ENCODE peak calls at places on chromosome 4, in six cellular contexts. W is OCI-LY7; H is aorta; J is left lung; E is HepG2; A is CD4-positive, CD25-positive, alpha-beta regulatory T cell. R is an unnamed sample. For H3K4me1, the result is how much of the 10 kb centered on the place peaks cover.

GRCh38 chr4:5545271-5545670 is 163.1 kb downstream of the EVC2 start:
- DNase-seq in W (no peak), H (no peak), J (no peak), E (no peak), A (no peak), R (no peak)

GRCh38 chr4:135382280-135382679 is 1180.7 kb upstream of the PABPC4L start:
- DNase-seq in W (no peak), H (no peak), J (peak), E (no peak), A (no peak), R (no peak)

GRCh38 chr4:185219551-185220344 is 10.3 kb downstream of the SNX25 start:
- DNase-seq in W (peak), H (no peak), J (no peak), E (no peak), A (no peak), R (peak)

GRCh38 chr4:101237773-101238172 is 109.6 kb downstream of the PPP3CA start:
- DNase-seq in W (no peak), H (no peak), J (no peak), E (no peak), A (no peak), R (no peak)

GRCh38 chr4:127778102-127778501 is 4.0 kb upstream of the HSPA4L start:
- DNase-seq in W (no peak), H (no peak), J (no peak), E (peak), A (no peak), R (no peak)

GRCh38 chr4:2834001-2834921 is 9.4 kb upstream of the ADD1 start:
- DNase-seq in W (no peak), H (peak), J (no peak), E (no peak), A (no peak), R (peak)

GRCh38 chr4:111923786-111924185 is 221.5 kb upstream of the FAM241A start:
- DNase-seq in W (no peak), H (no peak), J (no peak), E (no peak), A (no peak), R (no peak)

GRCh38 chr4:156790866-156791265 is 180.7 kb downstream of the PDGFC start:
- DNase-seq in W (no peak), H (no peak), J (no peak), E (peak), A (no peak), R (no peak)

GRCh38 chr4:157776930-157777329 is 395.9 kb downstream of the GASK1B start:
- DNase-seq in W (no peak), H (no peak), J (no peak), E (no peak), A (no peak), R (no peak)

GRCh38 chr4:72449705-72450104 is 119.3 kb downstream of the ADAMTS3 start:
- DNase-seq in W (no peak), H (no peak), J (no peak), E (no peak), A (no peak), R (no peak)

GRCh38 chr4:38189445-38189844 is 229.2 kb downstream of the PTTG2 start:
- DNase-seq in W (no peak), H (peak), J (no peak), E (peak), A (no peak), R (no peak)

GRCh38 chr4:105895324-105895608 is at the start of gene NPNT:
- DNase-seq in W (no peak), H (no peak), J (peak), E (no peak), A (no peak), R (no peak)

GRCh38 chr4:51906167-51906647 is 63.3 kb downstream of the DCUN1D4 start:
- DNase-seq in W (peak), H (no peak), J (no peak), E (no peak), A (no peak), R (no peak)

GRCh38 chr4:125728568-125728967 is 413.8 kb downstream of the FAT4 start:
- DNase-seq in W (no peak), H (no peak), J (no peak), E (no peak), A (no peak), R (no peak)

GRCh38 chr4:24471623-24472510 is 112.5 kb downstream of the DHX15 start:
- DNase-seq in W (no peak), H (peak), J (peak), E (no peak), A (no peak), R (peak)

GRCh38 chr4:187606581-187606980 is 389.0 kb upstream of the ZFP42 start:
- DNase-seq in W (peak), H (no peak), J (no peak), E (peak), A (no peak), R (no peak)

GRCh38 chr4:148854203-148854602 is 412.0 kb upstream of the NR3C2 start:
- DNase-seq in W (no peak), H (no peak), J (no peak), E (no peak), A (no peak), R (no peak)

GRCh38 chr4:3207531-3208037 is 41.4 kb upstream of the MSANTD1 start:
- DNase-seq in W (no peak), H (peak), J (no peak), E (peak), A (no peak), R (no peak)

GRCh38 chr4:84585276-84585675 is 2.3 kb downstream of the CDS1 start:
- DNase-seq in W (no peak), H (no peak), J (no peak), E (no peak), A (no peak), R (no peak)

GRCh38 chr4:93870876-93871458 is 42.4 kb downstream of the ATOH1 start:
- DNase-seq in W (no peak), H (no peak), J (no peak), E (no peak), A (no peak), R (no peak)

GRCh38 chr4:158667651-158668198 is 4.0 kb downstream of the C4orf46 start:
- DNase-seq in W (peak), H (no peak), J (no peak), E (peak), A (no peak), R (no peak)

GRCh38 chr4:15920723-15921591 is 17.6 kb downstream of the FGFBP1 start:
- DNase-seq in W (no peak), H (peak), J (peak), E (no peak), A (no peak), R (no peak)

GRCh38 chr4:165872443-165873297 is at the start of gene TLL1:
- DNase-seq in W (no peak), H (no peak), J (no peak), E (no peak), A (no peak), R (no peak)

GRCh38 chr4:60485279-60485678 is 714.8 kb upstream of the ADGRL3 start:
- DNase-seq in W (no peak), H (no peak), J (no peak), E (no peak), A (no peak), R (no peak)

GRCh38 chr4:108003964-108004630 is 14.4 kb downstream of the HADH start:
- DNase-seq in W (no peak), H (no peak), J (no peak), E (no peak), A (no peak), R (no peak)

GRCh38 chr4:186554485-186554884 is 882 bp downstream of the MTNR1A start:
- DNase-seq in W (no peak), H (no peak), J (no peak), E (peak), A (no peak), R (no peak)

GRCh38 chr4:186557061-186557460 is 1.7 kb upstream of the MTNR1A start:
- DNase-seq in W (no peak), H (no peak), J (no peak), E (no peak), A (no peak), R (no peak)

GRCh38 chr4:186557486-186557885 is 2.1 kb upstream of the MTNR1A start:
- DNase-seq in W (no peak), H (no peak), J (no peak), E (no peak), A (no peak), R (no peak)

GRCh38 chr4:186553717-186554116 is 1.6 kb downstream of the MTNR1A start:
- DNase-seq in W (no peak), H (no peak), J (no peak), E (no peak), A (no peak), R (no peak)

DNA sequence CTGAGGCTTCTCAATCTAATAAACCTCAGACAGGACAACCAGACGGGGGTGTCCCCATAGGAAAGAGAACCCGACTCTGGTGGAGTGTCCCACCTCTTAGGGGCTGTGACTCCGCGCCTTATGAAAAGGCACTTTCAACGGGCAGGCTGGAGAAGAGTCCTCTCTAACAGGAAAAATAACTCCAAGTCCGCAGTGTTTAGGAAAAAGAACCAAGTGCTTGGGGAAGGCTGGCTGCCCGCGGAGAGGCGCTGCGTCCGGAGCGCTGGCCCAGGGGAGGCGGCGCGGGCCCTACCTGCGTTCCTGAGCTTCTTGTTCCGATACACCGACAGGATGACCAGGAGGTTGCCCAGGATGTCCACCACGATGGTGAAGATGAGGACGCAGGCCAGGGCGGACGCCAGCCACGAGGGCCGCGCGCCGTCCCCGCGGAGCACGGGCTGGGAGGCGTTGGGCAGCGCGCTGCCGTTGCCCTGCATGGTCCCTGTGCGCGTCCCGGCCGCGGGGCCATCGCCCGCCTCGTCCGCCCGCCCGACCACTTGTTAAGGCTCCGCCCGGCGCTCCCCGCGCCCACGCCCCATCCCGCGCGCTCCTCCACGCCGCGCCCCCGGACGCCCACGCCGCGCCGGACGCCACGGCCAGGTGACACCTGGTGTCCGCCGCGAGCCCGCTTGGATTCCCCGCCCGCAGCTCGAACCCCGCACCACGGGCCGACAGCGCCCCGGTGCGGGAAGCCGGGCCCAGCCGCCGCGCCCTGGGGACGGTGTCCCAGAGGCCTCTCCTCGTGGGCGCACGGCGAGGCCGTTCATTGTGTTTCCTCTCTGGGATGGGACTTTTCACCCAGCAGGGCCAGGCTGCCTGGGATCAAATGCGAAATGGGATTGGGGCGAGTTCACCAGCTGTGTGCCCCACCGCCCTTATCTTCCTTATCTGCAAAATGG is at the start of gene MTNR1A:
- DNase-seq in W (no peak), H (no peak), J (peak), E (no peak), A (no peak), R (no peak)
- H3K4me3 ChIP-seq in W (no peak), H (no peak), J (peak), E (peak), A (no peak), R (peak)

GRCh38 chr4:169407217-169407845 is 136.6 kb upstream of the SH3RF1 start:
- DNase-seq in W (no peak), H (no peak), J (no peak), E (no peak), A (no peak), R (no peak)
- H3K27ac ChIP-seq in W (no peak), H (no peak), J (no peak), E (no peak), A (no peak), R (no peak)

GRCh38 chr4:139919513-139919912 is 234.5 kb downstream of the MAML3 start:
- DNase-seq in W (no peak), H (no peak), J (no peak), E (no peak), A (no peak), R (peak)

GRCh38 chr4:139921551-139922184 is 232.3 kb downstream of the MAML3 start:
- DNase-seq in W (no peak), H (no peak), J (peak), E (peak), A (no peak), R (no peak)

GRCh38 chr4:139920552-139920951 is 233.4 kb downstream of the MAML3 start:
- DNase-seq in W (no peak), H (no peak), J (no peak), E (no peak), A (no peak), R (peak)

GRCh38 chr4:139924782-139925181 is 229.2 kb downstream of the MAML3 start:
- DNase-seq in W (no peak), H (no peak), J (no peak), E (no peak), A (no peak), R (no peak)

DNA sequence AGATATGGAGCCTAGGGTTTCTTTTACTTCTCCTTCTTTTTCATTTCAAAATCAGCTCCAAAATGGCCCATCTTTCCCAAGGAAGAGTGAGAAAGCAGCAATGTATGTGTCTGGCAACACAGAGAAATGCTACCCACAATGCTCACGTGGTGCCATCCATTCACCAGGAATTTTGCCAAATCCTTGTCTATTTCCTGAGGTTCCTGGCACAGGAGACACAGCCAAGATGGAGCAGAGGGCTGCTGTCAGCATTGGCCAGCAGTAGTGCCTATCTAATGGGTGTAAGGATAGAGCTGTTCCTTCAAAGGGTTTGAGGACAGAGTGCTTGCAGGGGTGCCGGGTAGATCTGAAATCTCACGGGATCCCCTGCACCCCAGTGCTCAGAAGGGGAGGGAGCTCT is 231.4 kb downstream of the MAML3 start:
- DNase-seq in W (no peak), H (no peak), J (no peak), E (no peak), A (no peak), R (no peak)
- H3K4me1 ChIP-seq in W (under half), H (under half), J (under half), E (under half), A (under half), R (half or more)

GRCh38 chr4:7970031-7970946 is 30.6 kb upstream of the AFAP1 start:
- DNase-seq in W (no peak), H (no peak), J (peak), E (peak), A (peak), R (no peak)
- H3K4me3 ChIP-seq in W (no peak), H (no peak), J (no peak), E (peak), A (peak), R (peak)

GRCh38 chr4:34094114-34094513 is 2150.2 kb downstream of the ARAP2 start:
- DNase-seq in W (no peak), H (no peak), J (no peak), E (no peak), A (no peak), R (no peak)

GRCh38 chr4:34091451-34091850 is 2152.9 kb downstream of the ARAP2 start:
- DNase-seq in W (no peak), H (no peak), J (no peak), E (no peak), A (no peak), R (no peak)
- H3K27ac ChIP-seq in W (no peak), H (no peak), J (no peak), E (no peak), A (no peak), R (no peak)

GRCh38 chr4:8439168-8439567 is 1.4 kb downstream of the ACOX3 start:
- DNase-seq in W (no peak), H (no peak), J (no peak), E (no peak), A (no peak), R (no peak)
- H3K4me1 ChIP-seq in W (half or more), H (under half), J (half or more), E (under half), A (half or more), R (half or more)